ENCODE peak calls at places on chromosomes 16 and 17, in six cellular contexts. One of them, this sample, is unnamed.

GRCh38 chr17:19411641-19412040 is 609 bp downstream of the RNF112 start:
- DNase-seq in upper lobe of right lung: no peak
- DNase-seq in tibial artery: no peak
- DNase-seq in ovary: no peak
- DNase-seq in pancreas: no peak
- DNase-seq in cardiac muscle cell: no peak
- DNase-seq in this sample: no peak

GRCh38 chr16:22291020-22291419 is 6.2 kb upstream of the POLR3E start:
- DNase-seq in ovary: no peak
- DNase-seq in cardiac muscle cell: no peak
- DNase-seq in upper lobe of right lung: no peak
- DNase-seq in tibial artery: no peak
- DNase-seq in pancreas: no peak
- DNase-seq in this sample: no peak

GRCh38 chr16:26158142-26158759 is 466.5 kb downstream of the HS3ST4 start:
- DNase-seq in pancreas: no peak
- DNase-seq in cardiac muscle cell: no peak
- DNase-seq in tibial artery: no peak
- DNase-seq in upper lobe of right lung: no peak
- DNase-seq in ovary: no peak
- DNase-seq in this sample: no peak

GRCh38 chr17:28717578-28718316 is at the start of gene RAB34:
- DNase-seq in pancreas: no peak
- DNase-seq in tibial artery: peak; percentile 70
- DNase-seq in upper lobe of right lung: peak; percentile 92
- DNase-seq in cardiac muscle cell: peak; percentile 94
- DNase-seq in ovary: peak; percentile 86
- DNase-seq in this sample: peak; percentile 47

GRCh38 chr17:38464723-38465419 is 36.6 kb downstream of the ARHGAP23 start:
- DNase-seq in pancreas: no peak
- DNase-seq in upper lobe of right lung: peak; percentile 86
- DNase-seq in cardiac muscle cell: peak; percentile 97
- DNase-seq in ovary: peak; percentile 95
- DNase-seq in tibial artery: peak; percentile 90
- DNase-seq in this sample: no peak

GRCh38 chr17:80414803-80415625 is at the start of gene ENDOV:
- DNase-seq in tibial artery: peak; percentile 89
- DNase-seq in pancreas: peak; percentile 97
- DNase-seq in ovary: peak; percentile 95
- DNase-seq in cardiac muscle cell: peak; percentile 96
- DNase-seq in upper lobe of right lung: peak; percentile 98
- DNase-seq in this sample: peak; percentile 78

GRCh38 chr17:40791116-40791515 is 8.6 kb downstream of the KRT28 start:
- DNase-seq in tibial artery: no peak
- DNase-seq in ovary: no peak
- DNase-seq in cardiac muscle cell: no peak
- DNase-seq in pancreas: no peak
- DNase-seq in upper lobe of right lung: no peak
- DNase-seq in this sample: no peak

GRCh38 chr17:72151565-72152391 is 31.0 kb downstream of the SOX9 start:
- DNase-seq in tibial artery: no peak
- DNase-seq in cardiac muscle cell: peak; percentile 88
- DNase-seq in ovary: no peak
- DNase-seq in upper lobe of right lung: peak; percentile 67
- DNase-seq in pancreas: peak; percentile 63
- DNase-seq in this sample: no peak

GRCh38 chr16:21162661-21163151 is 4.2 kb downstream of the LDAF1 start:
- DNase-seq in upper lobe of right lung: no peak
- DNase-seq in tibial artery: peak; percentile 33
- DNase-seq in pancreas: no peak
- DNase-seq in ovary: peak; percentile 60
- DNase-seq in cardiac muscle cell: peak; percentile 16
- DNase-seq in this sample: no peak

GRCh38 chr16:85715169-85716015 is 26.6 kb upstream of the GINS2 start:
- DNase-seq in upper lobe of right lung: no peak
- DNase-seq in ovary: no peak
- DNase-seq in pancreas: no peak
- DNase-seq in tibial artery: no peak
- DNase-seq in cardiac muscle cell: peak; percentile 53
- DNase-seq in this sample: no peak

GRCh38 chr16:79717324-79717848 is 116.8 kb upstream of the MAF start:
- DNase-seq in pancreas: no peak
- DNase-seq in ovary: no peak
- DNase-seq in upper lobe of right lung: no peak
- DNase-seq in cardiac muscle cell: no peak
- DNase-seq in tibial artery: no peak
- DNase-seq in this sample: no peak

GRCh38 chr17:8237175-8237574 is 10.7 kb downstream of the CTC1 start:
- DNase-seq in ovary: no peak
- DNase-seq in pancreas: no peak
- DNase-seq in upper lobe of right lung: no peak
- DNase-seq in tibial artery: no peak
- DNase-seq in cardiac muscle cell: no peak
- DNase-seq in this sample: no peak

GRCh38 chr17:2020721-2021120 is 4.4 kb downstream of the RTN4RL1 start:
- DNase-seq in upper lobe of right lung: no peak
- DNase-seq in tibial artery: no peak
- DNase-seq in cardiac muscle cell: no peak
- DNase-seq in pancreas: no peak
- DNase-seq in ovary: no peak
- DNase-seq in this sample: no peak
- H3K27me3 ChIP-seq in upper lobe of right lung: peaks cover 18% of the 10 kb centered on the region
- H3K27me3 ChIP-seq in tibial artery: no peaks in the 10 kb centered on the region
- H3K27me3 ChIP-seq in cardiac muscle cell: peaks cover 10% of the 10 kb centered on the region
- H3K27me3 ChIP-seq in pancreas: no peaks in the 10 kb centered on the region
- H3K27me3 ChIP-seq in ovary: no peaks in the 10 kb centered on the region
- H3K27me3 ChIP-seq in this sample: no peaks in the 10 kb centered on the region

GRCh38 chr16:887846-888245 is 82.9 kb downstream of the LMF1 start:
- DNase-seq in ovary: no peak
- DNase-seq in pancreas: peak; percentile 56
- DNase-seq in upper lobe of right lung: no peak
- DNase-seq in tibial artery: no peak
- DNase-seq in cardiac muscle cell: no peak
- DNase-seq in this sample: no peak
- H3K27me3 ChIP-seq in ovary: no peaks in the 10 kb centered on the region
- H3K27me3 ChIP-seq in pancreas: no peaks in the 10 kb centered on the region
- H3K27me3 ChIP-seq in upper lobe of right lung: no peaks in the 10 kb centered on the region
- H3K27me3 ChIP-seq in tibial artery: no peaks in the 10 kb centered on the region
- H3K27me3 ChIP-seq in cardiac muscle cell: no peaks in the 10 kb centered on the region
- H3K27me3 ChIP-seq in this sample: no peaks in the 10 kb centered on the region

GRCh38 chr17:44541884-44542581 is 15.3 kb upstream of the FZD2 start:
- DNase-seq in cardiac muscle cell: no peak
- DNase-seq in ovary: peak; percentile 20
- DNase-seq in upper lobe of right lung: no peak
- DNase-seq in tibial artery: no peak
- DNase-seq in pancreas: no peak
- DNase-seq in this sample: no peak

GRCh38 chr17:44540246-44541084 is 16.8 kb upstream of the FZD2 start:
- DNase-seq in tibial artery: no peak
- DNase-seq in pancreas: no peak
- DNase-seq in upper lobe of right lung: no peak
- DNase-seq in ovary: no peak
- DNase-seq in cardiac muscle cell: no peak
- DNase-seq in this sample: no peak

GRCh38 chr17:44543213-44543904 is 13.9 kb upstream of the FZD2 start:
- DNase-seq in upper lobe of right lung: no peak
- DNase-seq in cardiac muscle cell: peak; percentile 81
- DNase-seq in pancreas: no peak
- DNase-seq in tibial artery: no peak
- DNase-seq in ovary: no peak
- DNase-seq in this sample: no peak

GRCh38 chr17:44536090-44536960 is 21.0 kb upstream of the FZD2 start:
- DNase-seq in cardiac muscle cell: peak; percentile 71
- DNase-seq in tibial artery: no peak
- DNase-seq in pancreas: no peak
- DNase-seq in ovary: no peak
- DNase-seq in upper lobe of right lung: no peak
- DNase-seq in this sample: no peak

DNA sequence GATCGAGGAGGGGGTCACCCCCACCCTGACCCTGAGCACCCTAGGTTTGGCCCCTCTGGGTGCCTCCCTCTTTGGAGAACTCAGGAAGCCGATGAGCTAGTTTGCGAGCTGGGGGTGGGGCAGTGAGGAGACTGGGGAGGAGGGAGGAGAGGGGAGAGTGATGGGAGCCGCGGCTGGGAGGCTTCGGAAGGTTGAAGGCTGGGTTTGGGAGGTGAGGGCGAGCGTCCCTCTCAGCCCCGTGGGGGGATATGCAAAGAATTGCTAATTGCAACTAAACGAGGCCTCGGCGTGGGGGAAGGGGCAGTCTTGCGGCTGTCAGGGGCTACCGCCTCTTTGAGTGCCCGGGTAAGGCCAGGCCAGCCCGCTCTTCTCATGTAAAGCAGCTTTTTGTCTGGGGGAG is 17.6 kb upstream of the FZD2 start:
- DNase-seq in pancreas: no peak
- DNase-seq in upper lobe of right lung: no peak
- DNase-seq in cardiac muscle cell: no peak
- DNase-seq in ovary: no peak
- DNase-seq in tibial artery: no peak
- DNase-seq in this sample: no peak
- H3K27me3 ChIP-seq in pancreas: no peaks in the 10 kb centered on the region
- H3K27me3 ChIP-seq in upper lobe of right lung: no peaks in the 10 kb centered on the region
- H3K27me3 ChIP-seq in cardiac muscle cell: no peaks in the 10 kb centered on the region
- H3K27me3 ChIP-seq in ovary: no peaks in the 10 kb centered on the region
- H3K27me3 ChIP-seq in tibial artery: no peaks in the 10 kb centered on the region
- H3K27me3 ChIP-seq in this sample: no peaks in the 10 kb centered on the region

GRCh38 chr16:50547340-50547865 is 793 bp upstream of the NKD1 start:
- DNase-seq in tibial artery: peak; percentile 44
- DNase-seq in pancreas: peak; percentile 70
- DNase-seq in cardiac muscle cell: peak; percentile 10
- DNase-seq in ovary: peak; percentile 60
- DNase-seq in upper lobe of right lung: no peak
- DNase-seq in this sample: no peak
- H3K27me3 ChIP-seq in tibial artery: no peaks in the 10 kb centered on the region
- H3K27me3 ChIP-seq in pancreas: no peaks in the 10 kb centered on the region
- H3K27me3 ChIP-seq in cardiac muscle cell: peaks cover 60% of the 10 kb centered on the region
- H3K27me3 ChIP-seq in ovary: no peaks in the 10 kb centered on the region
- H3K27me3 ChIP-seq in upper lobe of right lung: no peaks in the 10 kb centered on the region
- H3K27me3 ChIP-seq in this sample: no peaks in the 10 kb centered on the region

GRCh38 chr16:89176147-89176690 is 4.7 kb downstream of the CDH15 start:
- DNase-seq in tibial artery: no peak
- DNase-seq in upper lobe of right lung: no peak
- DNase-seq in ovary: no peak
- DNase-seq in cardiac muscle cell: no peak
- DNase-seq in pancreas: no peak
- DNase-seq in this sample: no peak

GRCh38 chr16:89175280-89176146 is 4.0 kb downstream of the CDH15 start:
- DNase-seq in ovary: no peak
- DNase-seq in upper lobe of right lung: no peak
- DNase-seq in tibial artery: no peak
- DNase-seq in cardiac muscle cell: peak; percentile 29
- DNase-seq in pancreas: no peak
- DNase-seq in this sample: no peak

GRCh38 chr16:89174055-89174827 is 2.7 kb downstream of the CDH15 start:
- DNase-seq in pancreas: no peak
- DNase-seq in ovary: no peak
- DNase-seq in upper lobe of right lung: no peak
- DNase-seq in cardiac muscle cell: no peak
- DNase-seq in tibial artery: no peak
- DNase-seq in this sample: no peak

GRCh38 chr16:89173629-89173921 is 2.0 kb downstream of the CDH15 start:
- DNase-seq in tibial artery: no peak
- DNase-seq in ovary: no peak
- DNase-seq in pancreas: no peak
- DNase-seq in cardiac muscle cell: no peak
- DNase-seq in upper lobe of right lung: no peak
- DNase-seq in this sample: no peak

GRCh38 chr16:89174877-89175276 is 3.3 kb downstream of the CDH15 start:
- DNase-seq in tibial artery: no peak
- DNase-seq in ovary: no peak
- DNase-seq in pancreas: no peak
- DNase-seq in cardiac muscle cell: peak; percentile 42
- DNase-seq in upper lobe of right lung: no peak
- DNase-seq in this sample: no peak
- H3K27me3 ChIP-seq in tibial artery: no peaks in the 10 kb centered on the region
- H3K27me3 ChIP-seq in ovary: peaks cover 6% of the 10 kb centered on the region
- H3K27me3 ChIP-seq in pancreas: no peaks in the 10 kb centered on the region
- H3K27me3 ChIP-seq in cardiac muscle cell: peaks cover 14% of the 10 kb centered on the region
- H3K27me3 ChIP-seq in upper lobe of right lung: peaks cover 9% of the 10 kb centered on the region
- H3K27me3 ChIP-seq in this sample: peaks cover 8% of the 10 kb centered on the region

GRCh38 chr17:47733414-47734288 is 615 bp downstream of the TBX21 start:
- DNase-seq in tibial artery: peak; percentile 18
- DNase-seq in cardiac muscle cell: no peak
- DNase-seq in pancreas: peak; percentile 51
- DNase-seq in ovary: peak; percentile 0
- DNase-seq in upper lobe of right lung: peak; percentile 49
- DNase-seq in this sample: no peak
- H3K27me3 ChIP-seq in tibial artery: no peaks in the 10 kb centered on the region
- H3K27me3 ChIP-seq in cardiac muscle cell: peaks cover 70% of the 10 kb centered on the region
- H3K27me3 ChIP-seq in pancreas: peaks cover 6% of the 10 kb centered on the region
- H3K27me3 ChIP-seq in ovary: no peaks in the 10 kb centered on the region
- H3K27me3 ChIP-seq in upper lobe of right lung: peaks cover 46% of the 10 kb centered on the region
- H3K27me3 ChIP-seq in this sample: peaks cover 7% of the 10 kb centered on the region

GRCh38 chr17:77692571-77693161 is 265.8 kb upstream of the TNRC6C start:
- DNase-seq in ovary: no peak
- DNase-seq in pancreas: no peak
- DNase-seq in cardiac muscle cell: no peak
- DNase-seq in upper lobe of right lung: peak; percentile 42
- DNase-seq in tibial artery: no peak
- DNase-seq in this sample: no peak

GRCh38 chr17:77693301-77693700 is 265.2 kb upstream of the TNRC6C start:
- DNase-seq in upper lobe of right lung: peak; percentile 40
- DNase-seq in tibial artery: no peak
- DNase-seq in ovary: no peak
- DNase-seq in pancreas: no peak
- DNase-seq in cardiac muscle cell: no peak
- DNase-seq in this sample: no peak

GRCh38 chr17:77693776-77694175 is 264.7 kb upstream of the TNRC6C start:
- DNase-seq in pancreas: no peak
- DNase-seq in ovary: no peak
- DNase-seq in cardiac muscle cell: no peak
- DNase-seq in upper lobe of right lung: peak; percentile 30
- DNase-seq in tibial artery: no peak
- DNase-seq in this sample: no peak

GRCh38 chr17:77690271-77691161 is 268.0 kb upstream of the TNRC6C start:
- DNase-seq in upper lobe of right lung: peak; percentile 54
- DNase-seq in tibial artery: no peak
- DNase-seq in cardiac muscle cell: no peak
- DNase-seq in ovary: no peak
- DNase-seq in pancreas: no peak
- DNase-seq in this sample: no peak

GRCh38 chr17:77691216-77692085 is 267.1 kb upstream of the TNRC6C start:
- DNase-seq in cardiac muscle cell: no peak
- DNase-seq in upper lobe of right lung: peak; percentile 49
- DNase-seq in tibial artery: no peak
- DNase-seq in ovary: no peak
- DNase-seq in pancreas: no peak
- DNase-seq in this sample: no peak
- H3K27me3 ChIP-seq in cardiac muscle cell: peaks cover 36% of the 10 kb centered on the region
- H3K27me3 ChIP-seq in upper lobe of right lung: peaks cover 46% of the 10 kb centered on the region
- H3K27me3 ChIP-seq in tibial artery: no peaks in the 10 kb centered on the region
- H3K27me3 ChIP-seq in ovary: no peaks in the 10 kb centered on the region
- H3K27me3 ChIP-seq in pancreas: no peaks in the 10 kb centered on the region
- H3K27me3 ChIP-seq in this sample: no peaks in the 10 kb centered on the region

This sample was measured in thoracic aorta.